ENCODE peak calls at places on chromosomes 4 and X, in five cellular contexts. U, K, B, C and H are unnamed samples.

GRCh38 chr4:184099033-184099432 is 118.6 kb downstream of the ENPP6 start:
- DNase-seq in U (no peak), K (no peak), B (no peak), C (no peak), H (no peak)

GRCh38 chr4:161376275-161376674 is 787.5 kb downstream of the FSTL5 start:
- DNase-seq in U (no peak), K (no peak), B (no peak), C (no peak), H (no peak)

GRCh38 chr4:152572417-152573086 is 36.7 kb upstream of the FBXW7 start:
- DNase-seq in U (peak; percentile 9), K (no peak), B (peak; percentile 55), C (no peak), H (no peak)

GRCh38 chrX:150574824-150575409 is 6.5 kb downstream of the MTM1 start:
- DNase-seq in U (no peak), K (no peak), B (no peak), C (no peak), H (no peak)

GRCh38 chrX:153517421-153517820 is at the start of gene ATP2B3:
- DNase-seq in U (no peak), K (no peak), B (no peak), C (no peak), H (no peak)

GRCh38 chr4:55238407-55238806 is 107.6 kb upstream of the SRD5A3 start:
- DNase-seq in U (no peak), K (no peak), B (no peak), C (no peak), H (no peak)

GRCh38 chrX:19883878-19884277 is 3.5 kb downstream of the SH3KBP1 start:
- DNase-seq in U (peak; percentile 64), K (no peak), B (peak; percentile 77), C (no peak), H (no peak)

GRCh38 chr4:152587127-152587526 is 51.2 kb upstream of the FBXW7 start:
- DNase-seq in U (no peak), K (no peak), B (no peak), C (no peak), H (no peak)

GRCh38 chr4:142129473-142129872 is 493.1 kb downstream of the IL15 start:
- DNase-seq in U (no peak), K (no peak), B (no peak), C (no peak), H (no peak)

GRCh38 chr4:188329526-188329925 is 190.3 kb downstream of the TRIML1 start:
- DNase-seq in U (no peak), K (no peak), B (no peak), C (no peak), H (no peak)

GRCh38 chrX:11648705-11649519 is 16.8 kb downstream of the ARHGAP6 start:
- DNase-seq in U (no peak), K (peak; percentile 31), B (peak; percentile 10), C (no peak), H (no peak)

GRCh38 chr4:171794528-171794927 is 18.7 kb upstream of the GALNTL6 start:
- DNase-seq in U (no peak), K (no peak), B (no peak), C (no peak), H (no peak)
- TF ChIP-seq CTCF in U (no peak), K (no peak), B (no peak), C (no peak), H (no peak)

GRCh38 chrX:74382613-74383012 is 38.7 kb upstream of the SLC16A2 start:
- DNase-seq in U (peak; percentile 69), K (peak; percentile 45), B (peak; percentile 62), C (peak; percentile 74), H (peak; percentile 70)
- TF ChIP-seq CTCF in U (peak; percentile 75), K (peak; percentile 27), B (peak; percentile 85), C (peak; percentile 65), H (no peak)

DNA sequence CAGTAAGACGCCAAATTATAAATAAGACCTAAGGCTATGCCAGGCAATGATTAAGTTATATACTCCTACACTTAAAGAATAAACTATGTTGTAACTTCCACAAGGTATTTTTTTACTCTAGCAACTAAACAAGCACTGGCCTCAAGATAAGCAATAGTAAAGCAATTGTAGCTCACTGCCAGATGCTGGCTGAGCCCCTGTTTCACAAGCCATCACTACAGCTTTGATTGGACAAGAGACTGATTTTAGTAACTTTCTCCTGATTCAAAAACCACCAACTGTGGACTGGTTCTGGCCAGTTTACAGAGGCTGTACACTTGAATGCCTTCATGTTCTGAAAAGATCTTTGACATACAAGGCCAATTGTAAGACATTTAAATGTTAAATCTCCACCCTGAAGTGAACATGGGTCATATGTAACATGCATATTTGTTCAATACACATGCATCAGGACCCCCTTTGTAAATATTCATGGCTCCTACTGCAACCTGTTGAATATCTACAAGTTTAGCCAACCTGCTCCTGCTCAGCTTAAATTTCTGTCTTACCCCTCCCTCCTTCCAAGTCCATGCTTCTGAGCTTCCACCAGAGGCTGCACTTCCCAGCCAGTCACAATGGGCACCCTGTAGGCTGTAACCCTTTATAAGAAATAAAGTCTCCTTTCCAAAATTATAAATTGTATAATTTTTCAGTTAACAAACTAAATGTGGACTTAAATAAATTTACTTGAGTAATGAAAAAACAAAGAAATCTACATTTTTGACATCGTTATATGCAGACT is 423.6 kb downstream of the ANKRD50 start:
- DNase-seq in U (no peak), K (no peak), B (no peak), C (no peak), H (no peak)
- TF ChIP-seq CTCF in U (no peak), K (no peak), B (no peak), C (no peak), H (no peak)

GRCh38 chr4:92387459-92388069 is 83.8 kb downstream of the GRID2 start:
- DNase-seq in U (peak; percentile 2), K (no peak), B (peak; percentile 25), C (no peak), H (no peak)
- TF ChIP-seq CTCF in U (peak; percentile 28), K (no peak), B (peak; percentile 52), C (peak; percentile 26), H (no peak)